ENCODE peak calls at places on chromosomes 1 and 21, in four cellular contexts. W is AG04450, H is RWPE1, F is fibroblast of lung. O is an unnamed sample.

GRCh38 chr1:13965770-13966398 is 265.9 kb downstream of the PRDM2 start:
- DNase-seq in W (no peak), H (peak; percentile 78), F (peak; percentile 59), O (peak; percentile 30)

GRCh38 chr1:33219886-33220661 is 36.2 kb upstream of the ZNF362 start:
- DNase-seq in W (no peak), H (peak; percentile 92), F (no peak), O (peak; percentile 32)

GRCh38 chr1:113893267-113893666 is 5.9 kb upstream of the BCL2L15 start:
- DNase-seq in W (no peak), H (no peak), F (no peak), O (no peak)

GRCh38 chr1:59926381-59927243 is at the start of gene CYP2J2:
- DNase-seq in W (no peak), H (peak; percentile 38), F (peak; percentile 8), O (peak; percentile 59)

GRCh38 chr1:39266269-39266668 is 61.8 kb downstream of the MACF1 start:
- DNase-seq in W (no peak), H (no peak), F (peak; percentile 36), O (no peak)

GRCh38 chr21:34999397-34999941 is 49.6 kb downstream of the RUNX1 start:
- DNase-seq in W (no peak), H (no peak), F (peak; percentile 29), O (no peak)

GRCh38 chr1:205346956-205347574 is 9.7 kb downstream of the KLHDC8A start:
- DNase-seq in W (no peak), H (peak; percentile 30), F (no peak), O (no peak)

GRCh38 chr1:25560788-25561187 is 17.4 kb downstream of the LDLRAP1 start:
- DNase-seq in W (no peak), H (no peak), F (no peak), O (no peak)

GRCh38 chr1:230359992-230360391 is 66.1 kb downstream of the PGBD5 start:
- DNase-seq in W (peak; percentile 80), H (peak; percentile 84), F (peak; percentile 77), O (no peak)

GRCh38 chr1:204726478-204726877 is 40.9 kb upstream of the LRRN2 start:
- DNase-seq in W (no peak), H (peak; percentile 91), F (peak; percentile 3), O (no peak)

GRCh38 chr21:25398630-25399029 is 208.7 kb downstream of the MRPL39 start:
- DNase-seq in W (no peak), H (no peak), F (no peak), O (no peak)

GRCh38 chr21:43766734-43767497 is 9.2 kb downstream of the CSTB start:
- DNase-seq in W (no peak), H (no peak), F (no peak), O (no peak)

GRCh38 chr1:10569531-10569930 is 94.8 kb downstream of the PEX14 start:
- DNase-seq in W (no peak), H (no peak), F (no peak), O (no peak)

GRCh38 chr1:199545780-199546179 is 481.7 kb upstream of the NR5A2 start:
- DNase-seq in W (no peak), H (peak; percentile 25), F (no peak), O (no peak)

GRCh38 chr1:245434285-245434684 is 279.5 kb downstream of the KIF26B start:
- DNase-seq in W (no peak), H (no peak), F (no peak), O (no peak)

GRCh38 chr1:173554541-173555250 is 48.2 kb downstream of the SLC9C2 start:
- DNase-seq in W (no peak), H (peak; percentile 76), F (no peak), O (no peak)

GRCh38 chr1:85259118-85259865 is at the start of gene C1orf52:
- DNase-seq in W (peak; percentile 83), H (peak; percentile 88), F (peak; percentile 92), O (peak; percentile 97)

GRCh38 chr1:85258536-85259117 is 835 bp downstream of the C1orf52 start:
- DNase-seq in W (no peak), H (no peak), F (no peak), O (no peak)

GRCh38 chr1:85262985-85263384 is 3.5 kb upstream of the C1orf52 start:
- DNase-seq in W (no peak), H (no peak), F (no peak), O (no peak)

GRCh38 chr1:85264150-85264549 is 4.7 kb upstream of the C1orf52 start:
- DNase-seq in W (no peak), H (no peak), F (no peak), O (no peak)

DNA sequence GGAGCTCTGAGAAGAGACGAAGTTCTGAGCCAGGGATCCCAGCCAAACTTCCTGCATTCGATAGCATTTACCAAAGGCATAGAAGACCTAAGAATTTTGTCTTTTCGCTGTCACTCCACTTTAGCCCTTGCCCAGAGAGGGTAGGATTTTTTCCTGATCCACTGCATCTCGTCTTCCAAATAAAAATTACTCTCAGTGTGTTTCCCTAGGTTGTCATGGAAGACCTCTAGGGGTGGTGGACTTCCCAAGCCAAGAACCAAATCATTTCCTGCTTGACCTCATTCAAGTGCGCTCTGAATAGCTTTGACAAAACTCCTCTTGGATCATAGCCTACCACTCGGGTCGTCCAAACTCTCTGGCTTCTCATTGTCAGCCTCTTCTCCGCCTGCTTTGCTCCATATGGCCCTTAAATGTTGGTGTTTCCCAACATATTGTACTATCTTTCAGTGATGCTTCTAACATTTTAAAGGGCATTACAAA is 444 bp upstream of the C1orf52 start:
- DNase-seq in W (no peak), H (no peak), F (peak; percentile 66), O (no peak)
- TF ChIP-seq CTCF in W (no peak), H (peak; percentile 69), F (no peak), O (peak; percentile 40)

GRCh38 chr1:223216482-223217205 is 73.6 kb upstream of the TLR5 start:
- DNase-seq in W (no peak), H (no peak), F (no peak), O (no peak)
- TF ChIP-seq CTCF in W (no peak), H (no peak), F (no peak), O (no peak)

DNA sequence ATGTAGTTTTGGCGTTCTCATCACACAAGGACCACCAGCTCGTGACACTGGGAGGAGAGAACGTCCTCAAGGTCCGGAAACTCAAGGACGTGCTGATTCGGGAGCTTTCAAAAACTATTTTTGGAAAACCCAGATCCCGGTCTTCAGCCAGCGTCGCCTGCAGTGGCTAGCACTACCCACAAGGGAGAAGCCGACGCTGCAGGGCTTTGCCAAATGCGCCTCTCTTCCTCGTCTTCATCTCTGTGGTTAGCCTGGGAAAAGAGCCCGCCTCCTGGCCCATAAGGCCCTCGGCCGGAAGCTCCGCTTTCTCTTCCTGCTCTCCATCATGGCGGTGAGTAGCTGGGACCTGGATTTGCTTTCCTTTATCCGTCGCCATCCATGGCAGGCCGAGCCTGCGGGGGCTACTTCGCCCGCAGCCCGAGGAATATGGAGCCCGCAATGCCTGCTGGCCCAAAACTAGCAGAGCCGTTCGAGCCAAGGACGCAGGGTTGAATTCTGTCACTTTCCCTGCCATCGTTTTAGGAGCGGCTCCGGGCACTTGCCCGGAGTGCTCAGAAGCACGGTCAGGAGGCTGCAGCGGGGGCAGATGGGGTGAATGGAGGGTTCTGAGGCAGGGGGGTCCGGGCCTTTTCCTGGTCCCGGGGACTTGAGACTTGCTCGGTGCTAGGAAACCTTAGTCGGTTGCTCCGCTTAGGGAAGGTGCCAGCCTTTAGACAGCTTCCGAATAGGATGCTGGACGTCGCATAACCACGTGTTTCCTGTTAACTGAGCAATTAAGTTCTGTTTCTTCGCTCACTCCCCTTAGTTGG is at the start of gene RPL11:
- DNase-seq in W (peak; percentile 94), H (peak; percentile 94), F (peak; percentile 98), O (peak; percentile 83)
- TF ChIP-seq CTCF in W (peak; percentile 80), H (peak; percentile 84), F (peak; percentile 68), O (peak; percentile 57)

DNA sequence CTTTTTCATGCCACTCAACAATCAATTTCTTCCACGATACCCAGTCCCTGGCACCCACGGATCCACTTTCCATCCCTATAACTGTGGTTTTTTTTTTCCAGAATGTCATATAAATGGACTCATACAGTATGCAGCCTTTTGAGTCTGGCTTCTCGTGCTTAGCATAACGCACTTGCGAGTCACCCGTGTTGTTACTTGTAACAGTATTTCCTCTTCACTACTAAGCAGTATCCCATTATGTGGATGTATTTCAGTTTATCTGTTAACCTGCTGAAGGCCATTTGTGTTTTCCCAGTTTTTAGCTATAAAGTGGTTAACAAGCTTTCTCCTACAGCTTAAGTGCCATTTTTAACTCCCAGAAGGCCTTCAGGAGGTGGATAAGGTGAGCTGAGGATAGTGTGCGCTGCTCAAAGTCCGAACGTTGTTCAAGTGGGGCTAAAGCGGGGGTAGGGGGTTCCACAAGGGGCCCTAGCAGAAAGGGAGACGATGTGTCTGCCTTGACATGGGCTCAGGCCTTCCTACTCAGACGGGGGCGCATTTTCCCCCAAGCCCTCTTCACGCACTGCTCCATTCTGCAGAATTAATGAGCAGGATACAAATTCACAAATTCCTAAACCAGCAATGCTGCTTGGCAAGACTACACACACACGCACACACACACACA is 770 bp downstream of the ADAR start:
- DNase-seq in W (no peak), H (no peak), F (peak; percentile 52), O (peak; percentile 70)
- TF ChIP-seq CTCF in W (no peak), H (no peak), F (no peak), O (no peak)

GRCh38 chr1:53825306-53825705 is 12.8 kb downstream of the NDC1 start:
- DNase-seq in W (no peak), H (no peak), F (no peak), O (no peak)

GRCh38 chr1:53822931-53823330 is 15.2 kb downstream of the NDC1 start:
- DNase-seq in W (no peak), H (no peak), F (no peak), O (no peak)

GRCh38 chr1:53821380-53821779 is 16.7 kb downstream of the NDC1 start:
- DNase-seq in W (no peak), H (no peak), F (no peak), O (no peak)

GRCh38 chr1:53826367-53826766 is 11.7 kb downstream of the NDC1 start:
- DNase-seq in W (no peak), H (no peak), F (peak; percentile 59), O (no peak)
- TF ChIP-seq CTCF in W (peak; percentile 50), H (no peak), F (peak; percentile 33), O (no peak)

DNA sequence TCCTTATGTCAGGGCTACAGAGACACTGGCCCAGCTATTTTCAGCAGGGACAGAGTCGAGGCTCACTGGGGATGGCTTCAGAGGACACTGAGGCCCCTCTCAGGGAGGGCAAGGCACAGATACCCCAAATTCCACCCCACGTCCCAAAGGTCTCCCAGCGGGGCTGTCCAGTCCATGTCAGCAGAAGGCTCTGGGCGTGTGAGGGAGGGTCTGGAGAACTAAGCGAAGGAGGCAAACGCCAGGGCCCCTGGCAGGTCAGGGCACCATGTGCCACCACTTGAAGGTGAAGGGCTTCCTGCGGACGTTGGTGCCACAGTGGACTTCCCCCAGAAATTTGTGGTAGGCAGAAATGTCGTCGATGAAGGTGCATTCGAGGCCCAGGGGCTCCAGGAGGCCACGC is 15.0 kb upstream of the SDHB start:
- DNase-seq in W (no peak), H (no peak), F (no peak), O (no peak)
- TF ChIP-seq CTCF in W (no peak), H (no peak), F (no peak), O (no peak)

GRCh38 chr1:4796161-4796998 is 142.0 kb downstream of the AJAP1 start:
- DNase-seq in W (no peak), H (no peak), F (no peak), O (no peak)
- TF ChIP-seq CTCF in W (no peak), H (no peak), F (no peak), O (no peak)

GRCh38 chr21:31509108-31510017 is 150.1 kb upstream of the SOD1 start:
- DNase-seq in W (no peak), H (peak; percentile 81), F (no peak), O (no peak)
- TF ChIP-seq CTCF in W (no peak), H (no peak), F (no peak), O (no peak)